ENCODE peak calls at places on chromosomes 4 and X, in four cellular contexts. A, E, L and B are unnamed samples.

GRCh38 chrX:120791013-120791643 is 84.5 kb downstream of the CT47B1 start:
- DNase-seq in A (no peak), E (no peak), L (no peak), B (no peak)

GRCh38 chr4:145808021-145808650 is 128.2 kb downstream of the C4orf51 start:
- DNase-seq in A (peak; percentile 85), E (no peak), L (peak; percentile 11), B (no peak)

GRCh38 chr4:77190053-77190452 is 33.0 kb downstream of the CCNG2 start:
- DNase-seq in A (no peak), E (no peak), L (no peak), B (no peak)

GRCh38 chr4:137526681-137527080 is 5.6 kb downstream of the PCDH18 start:
- DNase-seq in A (no peak), E (no peak), L (no peak), B (no peak)

GRCh38 chrX:28158019-28158777 is 176.9 kb upstream of the DCAF8L1 start:
- DNase-seq in A (no peak), E (peak; percentile 33), L (no peak), B (no peak)

GRCh38 chrX:119981286-119982070 is 37.9 kb upstream of the NKAP start:
- DNase-seq in A (peak; percentile 3), E (peak; percentile 49), L (no peak), B (no peak)

GRCh38 chr4:38860788-38861424 is 4.3 kb upstream of the TLR6 start:
- DNase-seq in A (peak; percentile 66), E (peak; percentile 72), L (peak; percentile 46), B (peak; percentile 33)

GRCh38 chr4:915041-915474 is 17.1 kb downstream of the GAK start:
- DNase-seq in A (no peak), E (no peak), L (no peak), B (no peak)

GRCh38 chrX:44873415-44874270 is 655 bp downstream of the KDM6A start:
- DNase-seq in A (no peak), E (peak; percentile 46), L (no peak), B (peak; percentile 31)

GRCh38 chrX:9614016-9614415 is 149.2 kb downstream of the TBL1X start:
- DNase-seq in A (no peak), E (no peak), L (no peak), B (no peak)

GRCh38 chrX:22686138-22686541 is 313.6 kb upstream of the DDX53 start:
- DNase-seq in A (no peak), E (no peak), L (no peak), B (no peak)

GRCh38 chr4:88054229-88054628 is 46.8 kb downstream of the PKD2 start:
- DNase-seq in A (no peak), E (no peak), L (no peak), B (no peak)

GRCh38 chr4:138951764-138952163 is 63.8 kb upstream of the NOCT start:
- DNase-seq in A (no peak), E (peak; percentile 22), L (no peak), B (no peak)

GRCh38 chrX:113644426-113644825 is 803.8 kb upstream of the AMOT start:
- DNase-seq in A (no peak), E (no peak), L (no peak), B (no peak)

GRCh38 chrX:66833426-66833825 is 194.5 kb upstream of the EDA2R start:
- DNase-seq in A (no peak), E (no peak), L (no peak), B (peak; percentile 0)

GRCh38 chr4:105113800-105114199 is 32.9 kb upstream of the TET2 start:
- DNase-seq in A (no peak), E (no peak), L (no peak), B (no peak)

GRCh38 chr4:168831919-168832745 is 177.9 kb downstream of the CBR4 start:
- DNase-seq in A (peak; percentile 23), E (peak; percentile 84), L (peak; percentile 63), B (peak; percentile 59)

GRCh38 chr4:180060159-180060889 is 2182.9 kb upstream of the TENM3 start:
- DNase-seq in A (no peak), E (no peak), L (no peak), B (no peak)

GRCh38 chr4:56245547-56246229 is 141.6 kb downstream of the AASDH start:
- DNase-seq in A (peak; percentile 55), E (no peak), L (no peak), B (no peak)

GRCh38 chrX:65697173-65697572 is 29.7 kb downstream of the MSN start:
- DNase-seq in A (no peak), E (no peak), L (no peak), B (no peak)

GRCh38 chr4:6640292-6641163 is at the start of gene MRFAP1:
- DNase-seq in A (peak; percentile 86), E (peak; percentile 89), L (peak; percentile 88), B (peak; percentile 89)

GRCh38 chr4:6548201-6548881 is 26.6 kb upstream of the MAN2B2 start:
- DNase-seq in A (peak; percentile 22), E (peak; percentile 66), L (no peak), B (no peak)

GRCh38 chrX:137431693-137432488 is 134.0 kb upstream of the ZIC3 start:
- DNase-seq in A (no peak), E (no peak), L (no peak), B (no peak)

GRCh38 chr4:40669504-40669903 is 39.8 kb upstream of the RBM47 start:
- DNase-seq in A (no peak), E (no peak), L (no peak), B (no peak)

GRCh38 chr4:186416451-186417060 is 138.8 kb downstream of the MTNR1A start:
- DNase-seq in A (no peak), E (no peak), L (no peak), B (no peak)

GRCh38 chr4:46270986-46271596 is 118.8 kb downstream of the GABRA2 start:
- DNase-seq in A (peak; percentile 17), E (no peak), L (no peak), B (no peak)

GRCh38 chrX:69038826-69039225 is 126.4 kb downstream of the PJA1 start:
- DNase-seq in A (no peak), E (no peak), L (no peak), B (no peak)

GRCh38 chrX:140709421-140709846 is at the start of gene LINC00632:
- DNase-seq in A (no peak), E (no peak), L (no peak), B (no peak)

GRCh38 chr4:168933423-168933822 is 76.6 kb downstream of the CBR4 start:
- DNase-seq in A (no peak), E (no peak), L (no peak), B (no peak)

GRCh38 chr4:42927946-42928345 is 35.4 kb downstream of the GRXCR1 start:
- DNase-seq in A (no peak), E (no peak), L (no peak), B (no peak)

GRCh38 chr4:67049446-67049845 is 495.9 kb downstream of the CENPC start:
- DNase-seq in A (no peak), E (no peak), L (no peak), B (no peak)

GRCh38 chr4:69471639-69472038 is 24.1 kb downstream of the UGT2B4 start:
- DNase-seq in A (no peak), E (no peak), L (no peak), B (no peak)
- TF ChIP-seq TAF1 in A (no peak), E (no peak), L (no peak), B (no peak)

DNA sequence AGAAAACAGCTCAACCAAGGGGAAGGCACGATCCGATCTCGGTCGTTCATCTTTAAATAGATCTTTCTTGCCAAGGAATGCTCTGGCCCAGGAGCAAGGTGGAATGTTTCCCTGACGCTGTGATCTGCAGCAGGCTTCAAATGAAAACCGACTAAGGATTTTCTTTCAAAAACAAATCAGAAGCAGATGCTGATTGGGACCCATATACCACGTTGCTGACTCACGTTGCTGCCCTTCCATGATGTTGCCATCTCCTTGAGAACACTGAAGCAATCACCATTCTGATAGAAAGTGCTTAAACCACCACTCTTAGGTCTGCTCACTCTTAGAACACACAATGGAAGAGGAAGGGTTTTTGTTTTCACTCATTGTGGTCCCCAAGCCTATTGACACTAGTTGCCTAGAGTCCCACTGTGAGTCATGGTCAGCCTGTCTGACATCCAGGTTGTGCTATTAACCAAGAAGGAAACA is 26.1 kb downstream of the LAMTOR3 start:
- DNase-seq in A (no peak), E (no peak), L (no peak), B (no peak)
- TF ChIP-seq POLR2AphosphoS5 in A (no peak), E (no peak), L (no peak), B (no peak)

GRCh38 chr4:187544461-187545053 is 451.0 kb upstream of the ZFP42 start:
- DNase-seq in A (no peak), E (no peak), L (no peak), B (no peak)

GRCh38 chr4:187547281-187547680 is 448.3 kb upstream of the ZFP42 start:
- DNase-seq in A (no peak), E (no peak), L (no peak), B (no peak)

GRCh38 chr4:187541666-187542065 is 453.9 kb upstream of the ZFP42 start:
- DNase-seq in A (no peak), E (no peak), L (no peak), B (no peak)
- TF ChIP-seq POLR2A in A (no peak), E (no peak), L (no peak), B (no peak)

GRCh38 chr4:108117473-108118182 is 51.1 kb downstream of the LEF1 start:
- DNase-seq in A (peak; percentile 16), E (peak; percentile 62), L (no peak), B (no peak)

GRCh38 chr4:108116423-108117168 is 52.1 kb downstream of the LEF1 start:
- DNase-seq in A (no peak), E (no peak), L (no peak), B (no peak)

GRCh38 chr4:108119199-108119800 is 49.4 kb downstream of the LEF1 start:
- DNase-seq in A (no peak), E (no peak), L (no peak), B (no peak)

GRCh38 chr4:108120789-108121188 is 47.9 kb downstream of the LEF1 start:
- DNase-seq in A (no peak), E (no peak), L (no peak), B (no peak)

DNA sequence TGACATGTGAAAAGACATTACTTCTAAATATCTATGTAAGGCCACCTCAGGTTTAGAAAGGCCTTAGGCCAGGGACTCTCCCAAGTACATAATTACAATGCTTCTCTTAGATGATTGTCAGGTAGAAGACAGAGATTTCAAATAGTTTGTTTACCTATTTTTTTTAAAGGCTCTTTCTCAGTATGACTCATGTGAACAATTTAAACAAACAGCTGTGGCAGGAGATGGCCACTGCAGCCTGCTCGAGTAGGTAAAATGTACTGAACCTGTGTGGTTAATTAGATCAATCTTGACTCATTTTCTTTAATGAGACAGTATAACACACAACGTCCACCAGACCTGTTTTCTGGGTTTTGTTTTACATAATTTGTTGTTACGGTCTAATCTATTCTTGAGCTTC is 50.2 kb downstream of the LEF1 start:
- DNase-seq in A (peak; percentile 43), E (no peak), L (no peak), B (no peak)
- TF ChIP-seq TAF1 in A (no peak), E (no peak), L (no peak), B (no peak)

DNA sequence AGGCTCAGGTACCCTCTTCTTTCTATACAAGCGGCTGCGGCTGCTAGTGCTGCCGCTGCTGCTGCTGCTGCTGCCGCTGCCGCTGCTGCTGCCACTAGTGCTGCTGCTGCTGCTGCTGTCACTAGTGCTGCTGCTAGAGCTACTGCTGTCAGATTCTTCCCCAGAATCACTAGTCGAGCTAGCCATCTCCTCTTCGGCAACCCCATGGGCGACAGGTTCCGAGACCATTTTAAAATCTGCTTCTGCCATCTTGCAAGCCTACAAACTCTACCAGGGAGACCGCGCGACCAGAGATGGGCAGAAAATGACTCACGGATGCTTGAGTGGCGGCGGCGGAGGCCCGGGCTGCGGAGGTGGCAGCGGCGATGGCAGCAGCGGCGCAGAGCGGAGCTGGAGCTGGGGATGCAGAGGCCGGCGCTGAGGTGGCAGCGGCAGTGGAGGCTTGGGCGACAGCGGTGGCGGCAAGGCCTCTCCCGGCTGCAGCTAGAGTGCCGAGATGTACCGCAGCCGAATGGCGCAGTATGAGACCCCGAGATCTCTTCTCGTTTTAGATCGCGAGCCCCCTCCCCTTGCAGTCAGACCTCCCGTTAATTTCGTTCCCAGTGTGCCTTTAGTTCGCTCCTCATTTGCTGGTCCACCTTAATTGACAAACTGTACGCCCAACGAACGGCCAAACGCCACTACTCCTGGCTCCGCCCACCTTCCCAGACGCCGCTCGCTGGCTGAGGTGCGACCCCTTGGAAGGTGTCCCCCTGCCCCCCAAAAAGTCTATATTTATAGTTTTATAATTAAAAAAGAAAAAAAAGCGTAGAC is at the start of gene NAP1L3:
- DNase-seq in A (peak; percentile 5), E (peak; percentile 63), L (peak; percentile 1), B (no peak)
- TF ChIP-seq POLR2AphosphoS5 in A (no peak), E (peak; percentile 64), L (no peak), B (no peak)